ENCODE peak calls at places on chromosomes 16 and 17, in seven cellular contexts. V is CD8-positive, alpha-beta memory T cell; D is AG10803; N is left cardiac atrium; E is kidney; Z is stimulated activated CD4-positive, alpha-beta T cell treated with anti-CD3 and anti-CD28 coated beads, TNF-alpha, amount 100 ng/mL, for 48 hours; H is hippocampal formation. M is an unnamed sample.

GRCh38 chr17:72967963-72968585 is 124.4 kb downstream of the SLC39A11 start:
- DNase-seq in V (no peak), D (no peak), N (no peak), E (no peak), Z (no peak), H (no peak), M (no peak)

GRCh38 chr17:44653954-44654353 is 2.3 kb upstream of the MEIOC start:
- DNase-seq in V (no peak), D (no peak), N (no peak), E (no peak), Z (no peak), H (no peak), M (no peak)

GRCh38 chr17:57296231-57296630 is 39.9 kb downstream of the MSI2 start:
- DNase-seq in V (no peak), D (no peak), N (no peak), E (no peak), Z (no peak), H (no peak), M (no peak)

GRCh38 chr17:51439395-51440229 is 179.3 kb downstream of the UTP18 start:
- DNase-seq in V (no peak), D (no peak), N (no peak), E (no peak), Z (no peak), H (no peak), M (peak)

GRCh38 chr17:67056746-67057490 is 12.6 kb downstream of the CACNG1 start:
- DNase-seq in V (no peak), D (no peak), N (no peak), E (no peak), Z (no peak), H (no peak), M (no peak)

GRCh38 chr17:75367312-75367711 is 38.2 kb downstream of the GRB2 start:
- DNase-seq in V (no peak), D (peak), N (no peak), E (no peak), Z (no peak), H (no peak), M (no peak)

GRCh38 chr17:80811181-80812105 is 180.2 kb upstream of the CHMP6 start:
- DNase-seq in V (no peak), D (no peak), N (no peak), E (peak), Z (no peak), H (no peak), M (no peak)

GRCh38 chr16:19879241-19879792 is 5.3 kb downstream of the GPRC5B start:
- DNase-seq in V (no peak), D (no peak), N (peak), E (no peak), Z (no peak), H (peak), M (no peak)

GRCh38 chr17:80827646-80828643 is 163.7 kb upstream of the CHMP6 start:
- DNase-seq in V (no peak), D (no peak), N (no peak), E (peak), Z (no peak), H (no peak), M (no peak)

GRCh38 chr17:6094926-6095325 is 24.7 kb downstream of the WSCD1 start:
- DNase-seq in V (no peak), D (no peak), N (no peak), E (peak), Z (no peak), H (no peak), M (no peak)

GRCh38 chr17:53792997-53793396 is 29.7 kb upstream of the KIF2B start:
- DNase-seq in V (no peak), D (no peak), N (no peak), E (no peak), Z (no peak), H (no peak), M (no peak)

GRCh38 chr16:89973235-89973634 is 24.7 kb downstream of the DEF8 start:
- DNase-seq in V (no peak), D (no peak), N (no peak), E (no peak), Z (no peak), H (no peak), M (no peak)

GRCh38 chr16:59039066-59039465 is 304.9 kb upstream of the GOT2 start:
- DNase-seq in V (no peak), D (peak), N (no peak), E (no peak), Z (no peak), H (peak), M (no peak)

GRCh38 chr16:364595-365491 is 5.5 kb downstream of the MRPL28 start:
- DNase-seq in V (no peak), D (no peak), N (no peak), E (no peak), Z (no peak), H (no peak), M (no peak)

GRCh38 chr17:17107891-17108680 is 65.8 kb downstream of the MPRIP start:
- DNase-seq in V (no peak), D (peak), N (no peak), E (peak), Z (no peak), H (no peak), M (no peak)